ENCODE peak calls at places on chromosomes 11 and 22, in nine cellular contexts. T, W, I, S, N, A, Y, R and V are unnamed samples.

GRCh38 chr22:43142881-43143562 is at the start of gene MCAT:
- DNase-seq in I (peak), S (peak), T (peak), R (peak), N (peak), A (peak), W (peak), Y (peak), V (peak)

GRCh38 chr11:119759324-119759723 is 30.3 kb upstream of the NECTIN1 start:
- DNase-seq in A (no peak), S (no peak), W (peak), N (no peak), Y (no peak), T (no peak), R (no peak), I (no peak), V (peak)

GRCh38 chr11:84819561-84819960 is 807.6 kb downstream of the DLG2 start:
- DNase-seq in Y (no peak), N (no peak), A (no peak), W (no peak), T (peak), I (no peak), S (no peak), R (no peak), V (no peak)

GRCh38 chr22:21677606-21678443 is 12.0 kb downstream of the PPIL2 start:
- DNase-seq in T (no peak), W (no peak), Y (no peak), I (no peak), A (peak), N (no peak), R (no peak), S (no peak), V (no peak)

GRCh38 chr11:113908107-113908506 is 3.5 kb downstream of the HTR3B start:
- DNase-seq in T (no peak), S (no peak), Y (no peak), N (no peak), I (no peak), R (no peak), W (no peak), A (no peak), V (no peak)

GRCh38 chr11:116641561-116642045 is 131.2 kb downstream of the BUD13 start:
- DNase-seq in I (no peak), A (peak), T (peak), N (no peak), S (no peak), Y (no peak), W (no peak), R (peak), V (no peak)

GRCh38 chr11:118929496-118930151 is 3.9 kb upstream of the BCL9L start:
- DNase-seq in T (peak), A (peak), Y (peak), W (peak), S (peak), N (no peak), R (peak), I (peak), V (peak)

GRCh38 chr22:47282366-47282765 is 519.9 kb downstream of the TBC1D22A start:
- DNase-seq in S (no peak), W (no peak), A (no peak), T (no peak), N (no peak), Y (no peak), R (no peak), I (no peak), V (no peak)

GRCh38 chr11:428295-428694 is 13.5 kb upstream of the SIGIRR start:
- DNase-seq in I (no peak), S (no peak), A (no peak), Y (no peak), R (peak), W (no peak), N (no peak), T (no peak), V (no peak)

GRCh38 chr22:31927562-31927961 is 16.8 kb upstream of the YWHAH start:
- DNase-seq in W (no peak), T (no peak), A (no peak), R (no peak), Y (no peak), S (no peak), N (no peak), I (no peak), V (no peak)

GRCh38 chr11:126839496-126839895 is 161.1 kb downstream of the KIRREL3 start:
- DNase-seq in Y (no peak), A (no peak), W (no peak), I (no peak), N (no peak), R (no peak), T (no peak), S (no peak), V (no peak)

GRCh38 chr11:34941688-34942087 is 25.3 kb downstream of the PDHX start:
- DNase-seq in W (no peak), N (no peak), I (no peak), Y (no peak), A (no peak), S (no peak), T (no peak), R (no peak), V (no peak)

GRCh38 chr22:19176175-19176630 is 2.3 kb downstream of the SLC25A1 start:
- DNase-seq in R (no peak), A (no peak), W (no peak), I (no peak), T (peak), S (no peak), Y (no peak), N (no peak), V (no peak)

GRCh38 chr11:13384837-13385417 is 78.1 kb downstream of the BTBD10 start:
- DNase-seq in S (no peak), T (peak), R (no peak), N (peak), I (no peak), Y (no peak), A (peak), W (peak), V (peak)

GRCh38 chr11:123429336-123429735 is 733 bp upstream of the GRAMD1B start:
- DNase-seq in Y (no peak), A (no peak), R (no peak), W (peak), N (peak), I (no peak), T (no peak), S (no peak), V (peak)

GRCh38 chr22:35102663-35103062 is 36.7 kb downstream of the ISX start:
- DNase-seq in N (no peak), T (peak), A (no peak), R (no peak), I (no peak), W (no peak), Y (no peak), S (no peak), V (no peak)

GRCh38 chr11:102724904-102725515 is at the start of gene MMP8:
- DNase-seq in N (no peak), T (no peak), R (no peak), W (peak), A (no peak), S (no peak), Y (no peak), I (no peak), V (no peak)

GRCh38 chr22:29167032-29167911 is 38.4 kb upstream of the EMID1 start:
- DNase-seq in A (no peak), T (no peak), S (no peak), R (peak), N (no peak), Y (no peak), I (peak), W (no peak), V (no peak)

GRCh38 chr22:26245001-26245400 is 75.7 kb downstream of the SEZ6L start:
- DNase-seq in N (no peak), A (no peak), W (no peak), T (peak), I (no peak), R (no peak), Y (no peak), S (no peak), V (no peak)

GRCh38 chr11:112564228-112564955 is 303.7 kb upstream of the PLET1 start:
- DNase-seq in I (no peak), Y (no peak), W (peak), A (no peak), T (no peak), S (no peak), R (no peak), N (no peak), V (peak)

GRCh38 chr22:37546436-37547248 is 13.6 kb upstream of the CDC42EP1 start:
- DNase-seq in T (peak), N (no peak), R (no peak), I (no peak), Y (no peak), S (no peak), A (peak), W (peak), V (peak)